ENCODE peak calls at places on chromosomes 5 and 9, in seven cellular contexts. Y is GM23248, U is hepatocyte, V is PC-3, C is HCT116, Q is OCI-LY7, L is GM23338. T is an unnamed sample.

GRCh38 chr5:94613583-94613982 is 4.8 kb downstream of the KIAA0825 start:
- DNase-seq in Y (peak), U (peak), V (peak), C (peak), Q (peak), L (peak), T (peak)

GRCh38 chr9:6355728-6356127 is 27.6 kb downstream of the TPD52L3 start:
- DNase-seq in Y (peak), U (peak), V (peak), C (no peak), Q (no peak), L (no peak), T (no peak)

GRCh38 chr5:59587489-59588337 is 305.8 kb downstream of the PDE4D start:
- DNase-seq in Y (peak), U (peak), V (peak), C (no peak), Q (no peak), L (peak), T (peak)

GRCh38 chr5:179259731-179260323 is 85.4 kb downstream of the ADAMTS2 start:
- DNase-seq in Y (no peak), U (peak), V (no peak), C (no peak), Q (no peak), L (no peak), T (no peak)

GRCh38 chr5:59813761-59814562 is 79.6 kb downstream of the PDE4D start:
- DNase-seq in Y (peak), U (peak), V (peak), C (peak), Q (peak), L (peak), T (peak)

GRCh38 chr5:31235381-31235780 is 41.9 kb downstream of the CDH6 start:
- DNase-seq in Y (no peak), U (no peak), V (no peak), C (no peak), Q (peak), L (no peak), T (no peak)

GRCh38 chr9:110099236-110099741 is 108.7 kb downstream of the C9orf152 start:
- DNase-seq in Y (peak), U (peak), V (peak), C (no peak), Q (peak), L (no peak), T (no peak)

GRCh38 chr9:1536522-1537170 is 478.5 kb upstream of the SMARCA2 start:
- DNase-seq in Y (no peak), U (no peak), V (no peak), C (no peak), Q (no peak), L (no peak), T (no peak)

GRCh38 chr5:133892774-133893173 is 75.7 kb downstream of the C5orf15 start:
- DNase-seq in Y (no peak), U (no peak), V (no peak), C (no peak), Q (no peak), L (no peak), T (no peak)

GRCh38 chr5:81829242-81829641 is 78.3 kb upstream of the SSBP2 start:
- DNase-seq in Y (no peak), U (no peak), V (no peak), C (no peak), Q (no peak), L (no peak), T (no peak)

GRCh38 chr9:9961934-9962333 is 650.9 kb downstream of the PTPRD start:
- DNase-seq in Y (no peak), U (no peak), V (no peak), C (no peak), Q (no peak), L (no peak), T (no peak)

GRCh38 chr5:173385832-173386360 is 57.7 kb upstream of the STC2 start:
- DNase-seq in Y (no peak), U (no peak), V (peak), C (no peak), Q (no peak), L (no peak), T (no peak)

GRCh38 chr5:88394531-88395185 is 126.0 kb upstream of the TMEM161B start:
- DNase-seq in Y (no peak), U (no peak), V (no peak), C (no peak), Q (no peak), L (peak), T (no peak)

GRCh38 chr9:100417815-100418214 is 9.1 kb upstream of the MSANTD3 start:
- DNase-seq in Y (no peak), U (no peak), V (no peak), C (no peak), Q (no peak), L (no peak), T (no peak)

GRCh38 chr9:75083188-75083976 is 4.6 kb downstream of the NMRK1 start:
- DNase-seq in Y (no peak), U (peak), V (peak), C (no peak), Q (no peak), L (peak), T (peak)

GRCh38 chr5:66178799-66179198 is 34.7 kb downstream of the SREK1 start:
- DNase-seq in Y (no peak), U (no peak), V (no peak), C (no peak), Q (no peak), L (no peak), T (no peak)

GRCh38 chr9:129111762-129112151 is 542 bp downstream of the PTPA start:
- DNase-seq in Y (peak), U (peak), V (peak), C (no peak), Q (peak), L (peak), T (peak)

GRCh38 chr5:158814521-158814920 is 285.2 kb downstream of the EBF1 start:
- DNase-seq in Y (peak), U (no peak), V (peak), C (no peak), Q (no peak), L (no peak), T (no peak)

GRCh38 chr5:40983781-40984180 is 74.5 kb downstream of the C7 start:
- DNase-seq in Y (no peak), U (no peak), V (peak), C (no peak), Q (no peak), L (no peak), T (no peak)

GRCh38 chr5:180111273-180111695 is 39.7 kb upstream of the RNF130 start:
- DNase-seq in Y (no peak), U (no peak), V (no peak), C (no peak), Q (no peak), L (no peak), T (no peak)

GRCh38 chr9:135082536-135082935 is 4.9 kb upstream of the OLFM1 start:
- DNase-seq in Y (no peak), U (no peak), V (no peak), C (no peak), Q (no peak), L (no peak), T (no peak)

GRCh38 chr9:135081731-135082130 is 5.7 kb upstream of the OLFM1 start:
- DNase-seq in Y (no peak), U (no peak), V (no peak), C (no peak), Q (no peak), L (no peak), T (no peak)

GRCh38 chr9:135084262-135084661 is 3.2 kb upstream of the OLFM1 start:
- DNase-seq in Y (no peak), U (no peak), V (no peak), C (no peak), Q (no peak), L (no peak), T (no peak)

GRCh38 chr9:135083831-135084230 is 3.6 kb upstream of the OLFM1 start:
- DNase-seq in Y (no peak), U (peak), V (no peak), C (no peak), Q (no peak), L (no peak), T (no peak)

DNA sequence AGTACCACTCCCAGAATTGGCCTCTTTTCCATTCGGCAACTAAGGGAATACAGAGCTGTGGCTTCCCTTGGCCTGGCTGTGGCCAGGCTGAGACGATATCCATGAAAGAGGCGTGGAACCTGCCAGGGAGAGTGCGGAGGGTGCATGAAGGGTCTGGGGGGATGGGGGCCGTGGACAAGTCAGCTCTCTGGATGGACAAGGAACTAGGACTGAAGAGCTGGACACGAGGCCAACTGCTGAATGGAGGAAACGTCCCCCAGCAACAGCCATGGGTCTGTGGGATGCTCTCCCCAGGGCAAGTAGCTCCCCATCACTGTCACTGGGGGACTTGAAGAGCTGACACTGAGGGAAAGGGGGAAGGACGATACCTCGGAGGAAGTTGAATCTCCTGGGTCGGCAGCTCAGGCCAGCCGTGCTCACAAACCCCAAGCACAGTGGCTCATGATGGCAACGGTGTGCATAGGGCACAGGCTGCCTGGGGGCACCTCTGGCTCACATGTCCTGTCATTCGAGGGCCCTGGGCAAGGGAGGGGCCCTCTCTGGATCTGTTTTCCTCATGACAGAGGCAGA is 4.1 kb upstream of the OLFM1 start:
- DNase-seq in Y (no peak), U (no peak), V (no peak), C (no peak), Q (no peak), L (no peak), T (no peak)
- H3K4me3 ChIP-seq in Y (no peak), U (no peak), V (no peak), C (no peak), Q (no peak), L (no peak), T (no peak)

GRCh38 chr5:109275919-109276318 is 133.9 kb downstream of the PJA2 start:
- DNase-seq in Y (no peak), U (no peak), V (no peak), C (no peak), Q (no peak), L (no peak), T (no peak)

DNA sequence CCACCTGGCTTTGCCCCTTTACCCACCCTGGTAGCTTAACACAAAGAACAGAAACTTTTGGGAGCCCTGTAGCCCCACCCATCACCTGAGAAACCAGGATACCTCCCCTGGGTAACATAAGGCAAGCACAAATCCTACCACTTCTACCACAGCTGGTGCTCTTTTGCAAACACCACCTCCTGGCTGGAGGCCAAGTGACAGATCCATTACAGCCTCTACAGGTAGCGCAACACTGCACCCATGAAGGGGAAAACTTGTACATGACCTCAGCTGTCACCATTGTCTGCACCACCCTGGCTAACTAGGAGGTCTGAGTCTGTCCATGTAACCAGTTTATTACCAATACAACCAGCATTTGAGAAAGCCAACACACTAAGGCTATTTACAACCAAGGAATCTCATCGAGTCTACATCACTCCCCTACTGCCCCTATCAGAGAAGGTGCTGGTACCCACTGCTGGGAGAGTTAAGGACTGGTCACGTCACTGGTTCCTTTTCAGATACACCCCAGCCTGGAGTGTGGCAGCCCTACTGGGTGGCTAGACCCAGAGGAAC is 128.6 kb downstream of the PJA2 start:
- DNase-seq in Y (no peak), U (no peak), V (no peak), C (no peak), Q (no peak), L (no peak), T (no peak)
- TF ChIP-seq EZH2phosphoT487 in Y (no peak), U (no peak), V (no peak), C (no peak), Q (no peak), L (no peak), T (no peak)

GRCh38 chr9:89623925-89624420 is 19.2 kb downstream of the GADD45G start:
- DNase-seq in Y (no peak), U (no peak), V (no peak), C (no peak), Q (no peak), L (no peak), T (no peak)
- H3K4me3 ChIP-seq in Y (no peak), U (no peak), V (no peak), C (no peak), Q (no peak), L (no peak), T (no peak)

GRCh38 chr9:99130069-99130468 is 25.2 kb downstream of the TGFBR1 start:
- DNase-seq in Y (no peak), U (no peak), V (no peak), C (no peak), Q (peak), L (peak), T (no peak)
- TF ChIP-seq EZH2phosphoT487 in Y (no peak), U (no peak), V (no peak), C (no peak), Q (no peak), L (no peak), T (no peak)

DNA sequence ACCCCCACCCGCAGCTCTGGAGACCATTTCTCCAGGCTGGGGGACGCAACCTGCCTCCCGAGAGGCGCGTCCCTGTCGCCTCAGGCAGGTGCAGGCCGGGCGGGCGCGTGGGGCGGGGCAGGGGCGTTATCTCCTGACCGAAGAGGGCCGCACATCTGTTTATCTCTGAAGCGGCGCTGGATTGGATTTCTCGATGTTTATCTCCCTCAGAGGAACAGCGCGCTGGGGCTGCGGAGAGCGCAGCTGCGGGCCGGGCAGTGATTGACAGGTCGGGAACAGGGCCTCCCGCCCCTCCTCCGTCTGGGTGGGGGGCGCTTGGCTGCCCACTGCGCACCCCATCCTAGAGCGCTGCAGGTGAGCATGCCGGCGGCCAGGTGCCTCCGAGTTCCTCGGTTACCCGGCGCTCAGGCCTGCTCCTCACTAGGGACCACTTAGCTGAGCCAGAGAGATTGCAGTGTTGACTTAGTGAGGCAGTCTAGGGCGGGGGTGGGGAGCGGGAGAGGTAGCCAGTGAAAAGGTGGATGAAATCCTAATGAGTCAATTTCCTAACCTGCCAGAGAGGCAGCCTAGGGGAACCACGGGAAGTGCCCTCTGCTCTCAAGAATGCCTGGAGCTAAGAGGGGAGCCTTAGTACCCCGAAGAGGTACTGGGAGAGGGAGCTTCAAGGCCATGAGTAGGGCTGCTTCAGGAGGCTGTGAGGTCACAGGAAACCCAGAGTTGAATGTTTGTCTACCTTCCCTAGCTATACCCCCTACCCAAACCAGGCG is 39.6 kb upstream of the TIFAB start:
- DNase-seq in Y (no peak), U (peak), V (peak), C (no peak), Q (no peak), L (peak), T (peak)
- H3K4me3 ChIP-seq in Y (no peak), U (no peak), V (no peak), C (no peak), Q (no peak), L (peak), T (peak)

GRCh38 chr5:14908195-14908594 is 36.6 kb upstream of the ANKH start:
- DNase-seq in Y (peak), U (no peak), V (peak), C (no peak), Q (no peak), L (no peak), T (no peak)
- TF ChIP-seq EZH2phosphoT487 in Y (no peak), U (no peak), V (no peak), C (no peak), Q (no peak), L (no peak), T (no peak)

DNA sequence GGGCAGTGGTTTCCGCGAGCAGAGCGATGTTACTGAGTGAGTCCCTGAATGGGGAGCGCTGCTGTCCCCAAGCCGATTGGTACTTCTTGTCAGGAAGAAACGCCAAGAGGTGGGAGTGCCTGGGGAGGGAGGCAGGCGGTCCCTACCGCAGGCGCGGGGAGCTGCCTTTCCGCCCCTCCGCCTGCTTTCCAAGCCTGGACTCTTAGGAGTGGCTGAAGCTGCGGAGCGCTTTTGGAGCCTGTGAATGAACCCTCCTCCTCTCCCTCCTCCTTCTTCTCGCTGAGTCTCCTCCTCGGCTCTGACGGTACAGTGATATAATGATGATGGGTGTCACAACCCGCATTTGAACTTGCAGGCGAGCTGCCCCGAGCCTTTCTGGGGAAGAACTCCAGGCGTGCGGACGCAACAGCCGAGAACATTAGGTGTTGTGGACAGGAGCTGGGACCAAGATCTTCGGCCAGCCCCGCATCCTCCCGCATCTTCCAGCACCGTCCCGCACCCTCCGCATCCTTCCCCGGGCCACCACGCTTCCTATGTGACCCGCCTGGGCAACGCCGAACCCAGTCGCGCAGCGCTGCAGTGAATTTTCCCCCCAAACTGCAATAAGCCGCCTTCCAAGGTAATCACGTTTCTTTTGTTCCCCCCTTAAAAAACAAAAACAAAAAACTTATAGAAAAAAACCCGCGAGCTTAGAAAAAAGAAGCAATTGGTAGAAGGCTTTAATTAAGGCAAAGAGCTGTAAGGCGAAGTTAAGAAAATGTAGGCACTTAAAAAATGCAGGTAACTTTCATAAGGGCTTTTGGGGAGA is at the start of gene VCAN:
- DNase-seq in Y (peak), U (peak), V (peak), C (peak), Q (no peak), L (peak), T (peak)
- H3K4me3 ChIP-seq in Y (peak), U (peak), V (peak), C (peak), Q (no peak), L (peak), T (peak)

GRCh38 chr9:118578467-118578866 is 790.8 kb downstream of the BRINP1 start:
- DNase-seq in Y (peak), U (no peak), V (peak), C (no peak), Q (no peak), L (no peak), T (no peak)
- TF ChIP-seq EZH2phosphoT487 in Y (no peak), U (no peak), V (no peak), C (no peak), Q (no peak), L (no peak), T (no peak)

GRCh38 chr9:111632051-111632450 is 917 bp downstream of the DNAJC25 start:
- DNase-seq in Y (peak), U (no peak), V (no peak), C (no peak), Q (peak), L (no peak), T (no peak)

GRCh38 chr9:111632695-111633388 is 1.7 kb downstream of the DNAJC25 start:
- DNase-seq in Y (no peak), U (no peak), V (no peak), C (no peak), Q (peak), L (no peak), T (no peak)

GRCh38 chr9:111633389-111633736 is 2.2 kb downstream of the DNAJC25 start:
- DNase-seq in Y (no peak), U (no peak), V (no peak), C (no peak), Q (no peak), L (no peak), T (no peak)

GRCh38 chr9:111637421-111637950 is 6.4 kb downstream of the DNAJC25 start:
- DNase-seq in Y (no peak), U (no peak), V (no peak), C (no peak), Q (no peak), L (no peak), T (no peak)

DNA sequence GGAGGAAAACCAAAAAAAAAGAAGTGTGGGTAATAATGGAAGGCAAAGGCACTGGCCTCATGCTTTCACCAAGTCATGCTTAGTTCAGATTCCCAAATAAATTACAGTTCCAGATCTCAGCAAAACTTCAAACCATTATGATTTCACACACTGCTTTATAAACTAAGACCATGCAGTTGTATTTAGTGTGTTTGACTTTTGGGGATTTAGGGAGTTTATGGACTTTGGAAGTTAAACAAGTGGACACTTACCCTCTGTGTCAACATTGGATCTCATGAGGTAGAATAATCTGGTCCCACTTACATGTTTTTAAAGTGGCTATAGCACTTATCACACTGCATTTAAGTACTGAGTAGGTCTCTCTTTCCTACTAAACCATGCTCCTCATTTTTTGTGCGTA is 3.7 kb downstream of the DNAJC25 start:
- DNase-seq in Y (no peak), U (no peak), V (no peak), C (no peak), Q (no peak), L (no peak), T (no peak)
- H3K4me3 ChIP-seq in Y (no peak), U (no peak), V (no peak), C (no peak), Q (no peak), L (no peak), T (no peak)